ENCODE peak calls at places on chromosomes 2 and 18, in ten cellular contexts. One of them, this sample, is unnamed.

GRCh38 chr2:58268685-58269084 is 27.6 kb upstream of the FANCL start:
- DNase-seq in GM12864: no peak
- DNase-seq in substantia nigra: no peak
- DNase-seq in NCI-H345: no peak
- DNase-seq in activated CD4-positive, alpha-beta T cell treated with anti-CD3 and anti-CD28 coated beads, Interleukin-2, amount 50 U/mL, for 4 hours: no peak
- DNase-seq in stimulated activated naive CD4-positive, alpha-beta T cell: no peak
- DNase-seq in non-pigmented ciliary epithelial cell: no peak
- DNase-seq in stimulated activated CD8-positive, alpha-beta memory T cell treated with anti-CD3 and anti-CD28 coated beads, Interleukin-12 subunit alpha, Interleukin-12 subunit beta, amount 100 ng/mL, for 1 hour: no peak
- DNase-seq in effector CD4-positive, alpha-beta T cell: no peak
- DNase-seq in HCT116: no peak
- DNase-seq in this sample: no peak

GRCh38 chr2:101150306-101151140 is 659 bp downstream of the TBC1D8 start:
- DNase-seq in GM12864: no peak
- DNase-seq in substantia nigra: no peak
- DNase-seq in NCI-H345: peak
- DNase-seq in activated CD4-positive, alpha-beta T cell treated with anti-CD3 and anti-CD28 coated beads, Interleukin-2, amount 50 U/mL, for 4 hours: no peak
- DNase-seq in stimulated activated naive CD4-positive, alpha-beta T cell: peak
- DNase-seq in non-pigmented ciliary epithelial cell: no peak
- DNase-seq in stimulated activated CD8-positive, alpha-beta memory T cell treated with anti-CD3 and anti-CD28 coated beads, Interleukin-12 subunit alpha, Interleukin-12 subunit beta, amount 100 ng/mL, for 1 hour: no peak
- DNase-seq in effector CD4-positive, alpha-beta T cell: no peak
- DNase-seq in HCT116: no peak
- DNase-seq in this sample: no peak

GRCh38 chr18:57435851-57436192 is 648 bp downstream of the ONECUT2 start:
- DNase-seq in GM12864: no peak
- DNase-seq in substantia nigra: no peak
- DNase-seq in NCI-H345: peak
- DNase-seq in activated CD4-positive, alpha-beta T cell treated with anti-CD3 and anti-CD28 coated beads, Interleukin-2, amount 50 U/mL, for 4 hours: no peak
- DNase-seq in stimulated activated naive CD4-positive, alpha-beta T cell: no peak
- DNase-seq in non-pigmented ciliary epithelial cell: no peak
- DNase-seq in stimulated activated CD8-positive, alpha-beta memory T cell treated with anti-CD3 and anti-CD28 coated beads, Interleukin-12 subunit alpha, Interleukin-12 subunit beta, amount 100 ng/mL, for 1 hour: no peak
- DNase-seq in effector CD4-positive, alpha-beta T cell: no peak
- DNase-seq in HCT116: no peak
- DNase-seq in this sample: no peak

GRCh38 chr18:10416020-10416419 is 38.4 kb upstream of the APCDD1 start:
- DNase-seq in GM12864: no peak
- DNase-seq in substantia nigra: no peak
- DNase-seq in NCI-H345: no peak
- DNase-seq in activated CD4-positive, alpha-beta T cell treated with anti-CD3 and anti-CD28 coated beads, Interleukin-2, amount 50 U/mL, for 4 hours: no peak
- DNase-seq in stimulated activated naive CD4-positive, alpha-beta T cell: no peak
- DNase-seq in non-pigmented ciliary epithelial cell: no peak
- DNase-seq in stimulated activated CD8-positive, alpha-beta memory T cell treated with anti-CD3 and anti-CD28 coated beads, Interleukin-12 subunit alpha, Interleukin-12 subunit beta, amount 100 ng/mL, for 1 hour: no peak
- DNase-seq in effector CD4-positive, alpha-beta T cell: no peak
- DNase-seq in HCT116: no peak
- DNase-seq in this sample: no peak

GRCh38 chr2:77629529-77629928 is 107.4 kb upstream of the LRRTM4 start:
- DNase-seq in GM12864: no peak
- DNase-seq in substantia nigra: no peak
- DNase-seq in NCI-H345: no peak
- DNase-seq in activated CD4-positive, alpha-beta T cell treated with anti-CD3 and anti-CD28 coated beads, Interleukin-2, amount 50 U/mL, for 4 hours: no peak
- DNase-seq in stimulated activated naive CD4-positive, alpha-beta T cell: no peak
- DNase-seq in non-pigmented ciliary epithelial cell: no peak
- DNase-seq in stimulated activated CD8-positive, alpha-beta memory T cell treated with anti-CD3 and anti-CD28 coated beads, Interleukin-12 subunit alpha, Interleukin-12 subunit beta, amount 100 ng/mL, for 1 hour: no peak
- DNase-seq in effector CD4-positive, alpha-beta T cell: no peak
- DNase-seq in HCT116: no peak
- DNase-seq in this sample: no peak

GRCh38 chr2:70458661-70459060 is 95.0 kb downstream of the TGFA start:
- DNase-seq in GM12864: no peak
- DNase-seq in substantia nigra: no peak
- DNase-seq in NCI-H345: no peak
- DNase-seq in activated CD4-positive, alpha-beta T cell treated with anti-CD3 and anti-CD28 coated beads, Interleukin-2, amount 50 U/mL, for 4 hours: no peak
- DNase-seq in stimulated activated naive CD4-positive, alpha-beta T cell: no peak
- DNase-seq in non-pigmented ciliary epithelial cell: no peak
- DNase-seq in stimulated activated CD8-positive, alpha-beta memory T cell treated with anti-CD3 and anti-CD28 coated beads, Interleukin-12 subunit alpha, Interleukin-12 subunit beta, amount 100 ng/mL, for 1 hour: no peak
- DNase-seq in effector CD4-positive, alpha-beta T cell: no peak
- DNase-seq in HCT116: no peak
- DNase-seq in this sample: no peak

GRCh38 chr18:2881490-2882195 is 34.8 kb downstream of the EMILIN2 start:
- DNase-seq in GM12864: no peak
- DNase-seq in substantia nigra: no peak
- DNase-seq in NCI-H345: no peak
- DNase-seq in activated CD4-positive, alpha-beta T cell treated with anti-CD3 and anti-CD28 coated beads, Interleukin-2, amount 50 U/mL, for 4 hours: no peak
- DNase-seq in stimulated activated naive CD4-positive, alpha-beta T cell: no peak
- DNase-seq in non-pigmented ciliary epithelial cell: peak
- DNase-seq in stimulated activated CD8-positive, alpha-beta memory T cell treated with anti-CD3 and anti-CD28 coated beads, Interleukin-12 subunit alpha, Interleukin-12 subunit beta, amount 100 ng/mL, for 1 hour: no peak
- DNase-seq in effector CD4-positive, alpha-beta T cell: no peak
- DNase-seq in HCT116: no peak
- DNase-seq in this sample: no peak

GRCh38 chr2:182477774-182478173 is 50.9 kb upstream of the PDE1A start:
- DNase-seq in GM12864: no peak
- DNase-seq in substantia nigra: no peak
- DNase-seq in NCI-H345: no peak
- DNase-seq in activated CD4-positive, alpha-beta T cell treated with anti-CD3 and anti-CD28 coated beads, Interleukin-2, amount 50 U/mL, for 4 hours: no peak
- DNase-seq in stimulated activated naive CD4-positive, alpha-beta T cell: no peak
- DNase-seq in non-pigmented ciliary epithelial cell: no peak
- DNase-seq in stimulated activated CD8-positive, alpha-beta memory T cell treated with anti-CD3 and anti-CD28 coated beads, Interleukin-12 subunit alpha, Interleukin-12 subunit beta, amount 100 ng/mL, for 1 hour: no peak
- DNase-seq in effector CD4-positive, alpha-beta T cell: no peak
- DNase-seq in HCT116: no peak
- DNase-seq in this sample: no peak

GRCh38 chr2:96952976-96953610 is 33.3 kb downstream of the FAM178B start:
- DNase-seq in GM12864: no peak
- DNase-seq in substantia nigra: peak
- DNase-seq in NCI-H345: no peak
- DNase-seq in activated CD4-positive, alpha-beta T cell treated with anti-CD3 and anti-CD28 coated beads, Interleukin-2, amount 50 U/mL, for 4 hours: no peak
- DNase-seq in stimulated activated naive CD4-positive, alpha-beta T cell: no peak
- DNase-seq in non-pigmented ciliary epithelial cell: no peak
- DNase-seq in stimulated activated CD8-positive, alpha-beta memory T cell treated with anti-CD3 and anti-CD28 coated beads, Interleukin-12 subunit alpha, Interleukin-12 subunit beta, amount 100 ng/mL, for 1 hour: no peak
- DNase-seq in effector CD4-positive, alpha-beta T cell: no peak
- DNase-seq in HCT116: no peak
- DNase-seq in this sample: no peak

GRCh38 chr2:63078852-63079606 is 28.4 kb downstream of the OTX1 start:
- DNase-seq in GM12864: no peak
- DNase-seq in substantia nigra: no peak
- DNase-seq in NCI-H345: peak
- DNase-seq in activated CD4-positive, alpha-beta T cell treated with anti-CD3 and anti-CD28 coated beads, Interleukin-2, amount 50 U/mL, for 4 hours: no peak
- DNase-seq in stimulated activated naive CD4-positive, alpha-beta T cell: no peak
- DNase-seq in non-pigmented ciliary epithelial cell: no peak
- DNase-seq in stimulated activated CD8-positive, alpha-beta memory T cell treated with anti-CD3 and anti-CD28 coated beads, Interleukin-12 subunit alpha, Interleukin-12 subunit beta, amount 100 ng/mL, for 1 hour: no peak
- DNase-seq in effector CD4-positive, alpha-beta T cell: no peak
- DNase-seq in HCT116: peak
- DNase-seq in this sample: no peak

GRCh38 chr2:207416111-207416510 is 113.7 kb upstream of the CREB1 start:
- DNase-seq in GM12864: no peak
- DNase-seq in substantia nigra: no peak
- DNase-seq in NCI-H345: no peak
- DNase-seq in activated CD4-positive, alpha-beta T cell treated with anti-CD3 and anti-CD28 coated beads, Interleukin-2, amount 50 U/mL, for 4 hours: no peak
- DNase-seq in stimulated activated naive CD4-positive, alpha-beta T cell: no peak
- DNase-seq in non-pigmented ciliary epithelial cell: no peak
- DNase-seq in stimulated activated CD8-positive, alpha-beta memory T cell treated with anti-CD3 and anti-CD28 coated beads, Interleukin-12 subunit alpha, Interleukin-12 subunit beta, amount 100 ng/mL, for 1 hour: no peak
- DNase-seq in effector CD4-positive, alpha-beta T cell: no peak
- DNase-seq in HCT116: no peak
- DNase-seq in this sample: no peak

This sample was measured in T follicular helper cell.